ENCODE peak calls at places on chromosomes 6 and 20, in five cellular contexts. O is esophagus squamous epithelium, I is A549, J is lower lobe of right lung, D is PC-9. F is an unnamed sample.

GRCh38 chr6:8983202-8983688 is 547.9 kb upstream of the SLC35B3 start:
- DNase-seq in J (peak; percentile 60), D (peak; percentile 76), I (peak; percentile 27), O (no peak), F (peak; percentile 96)

GRCh38 chr6:86706449-86706848 is 230.9 kb upstream of the HTR1E start:
- DNase-seq in O (no peak), D (no peak), I (no peak), J (no peak), F (peak; percentile 3)

GRCh38 chr6:22157233-22157632 is 139.6 kb downstream of the PRL start:
- DNase-seq in J (no peak), O (no peak), I (no peak), D (no peak), F (no peak)

GRCh38 chr6:10368841-10369240 is 46.0 kb downstream of the TFAP2A start:
- DNase-seq in O (no peak), J (no peak), I (no peak), D (no peak), F (no peak)

GRCh38 chr6:152273002-152273401 is 364.2 kb downstream of the SYNE1 start:
- DNase-seq in D (peak; percentile 15), J (no peak), O (no peak), I (no peak), F (no peak)

GRCh38 chr20:62947532-62948300 is 4.8 kb upstream of the SLC17A9 start:
- DNase-seq in O (no peak), D (no peak), J (no peak), I (no peak), F (no peak)

GRCh38 chr20:60026010-60026409 is 67.8 kb downstream of the CDH26 start:
- DNase-seq in O (no peak), D (no peak), I (no peak), J (no peak), F (no peak)

GRCh38 chr20:51910202-51911050 is 108.1 kb upstream of the SALL4 start:
- DNase-seq in O (no peak), I (peak; percentile 71), J (no peak), D (peak; percentile 21), F (peak; percentile 78)

GRCh38 chr6:22466665-22467064 is 102.7 kb upstream of the HDGFL1 start:
- DNase-seq in J (no peak), D (no peak), I (no peak), O (no peak), F (no peak)

GRCh38 chr6:136753624-136754023 is 38.7 kb downstream of the MAP3K5 start:
- DNase-seq in J (no peak), D (no peak), I (no peak), O (no peak), F (no peak)

GRCh38 chr6:74170118-74170517 is 474.1 kb downstream of the CD109 start:
- DNase-seq in J (no peak), D (no peak), I (no peak), O (no peak), F (no peak)

GRCh38 chr20:48957521-48957920 is 36.0 kb downstream of the ARFGEF2 start:
- DNase-seq in D (no peak), J (no peak), I (no peak), O (no peak), F (no peak)

GRCh38 chr20:63158845-63159244 is 57.1 kb downstream of the YTHDF1 start:
- DNase-seq in O (no peak), J (no peak), I (no peak), D (no peak), F (no peak)

GRCh38 chr20:14859627-14860026 is 522.2 kb upstream of the FLRT3 start:
- DNase-seq in O (no peak), J (no peak), D (no peak), I (no peak), F (no peak)

GRCh38 chr20:44714701-44715494 is at the start of gene CCN5:
- DNase-seq in I (peak; percentile 80), J (peak; percentile 90), D (peak; percentile 89), O (peak; percentile 10), F (peak; percentile 57)

GRCh38 chr6:15427360-15428070 is 181.6 kb downstream of the JARID2 start:
- DNase-seq in D (no peak), J (no peak), I (no peak), O (no peak), F (no peak)

GRCh38 chr6:31718294-31718693 is 3.1 kb downstream of the LY6G6D start:
- DNase-seq in D (peak; percentile 77), I (no peak), O (no peak), J (peak; percentile 48), F (no peak)

GRCh38 chr20:37992802-37993538 is 40.3 kb downstream of the TTI1 start:
- DNase-seq in I (peak; percentile 51), J (peak; percentile 59), O (no peak), D (peak; percentile 81), F (peak; percentile 69)

GRCh38 chr6:4320860-4321259 is 185.5 kb upstream of the ECI2 start:
- DNase-seq in J (no peak), I (peak; percentile 57), D (peak; percentile 14), O (no peak), F (peak; percentile 66)

GRCh38 chr6:57193177-57193576 is 21.1 kb downstream of the BAG2 start:
- DNase-seq in I (no peak), O (no peak), D (no peak), J (no peak), F (no peak)

GRCh38 chr6:166617359-166617758 is 9.7 kb downstream of the RPS6KA2 start:
- DNase-seq in J (no peak), D (no peak), I (no peak), O (no peak), F (no peak)

GRCh38 chr6:144582939-144583613 is 297.9 kb downstream of the UTRN start:
- DNase-seq in O (no peak), J (peak; percentile 55), D (no peak), I (no peak), F (peak; percentile 88)

GRCh38 chr6:67887747-67888545 is 747.1 kb upstream of the ADGRB3 start:
- DNase-seq in D (no peak), J (no peak), I (no peak), O (no peak), F (no peak)

GRCh38 chr20:7272512-7272911 is 505.0 kb downstream of the BMP2 start:
- DNase-seq in I (no peak), D (no peak), J (no peak), O (no peak), F (peak; percentile 12)

GRCh38 chr20:61328906-61329558 is 77.0 kb downstream of the CDH4 start:
- DNase-seq in O (no peak), D (no peak), I (no peak), J (peak; percentile 71), F (no peak)

GRCh38 chr20:50019466-50020256 is 36.9 kb downstream of the SNAI1 start:
- DNase-seq in J (no peak), O (no peak), I (no peak), D (peak; percentile 43), F (no peak)

GRCh38 chr20:46272389-46273047 is 35.8 kb downstream of the CDH22 start:
- DNase-seq in J (no peak), O (no peak), I (no peak), D (no peak), F (no peak)

DNA sequence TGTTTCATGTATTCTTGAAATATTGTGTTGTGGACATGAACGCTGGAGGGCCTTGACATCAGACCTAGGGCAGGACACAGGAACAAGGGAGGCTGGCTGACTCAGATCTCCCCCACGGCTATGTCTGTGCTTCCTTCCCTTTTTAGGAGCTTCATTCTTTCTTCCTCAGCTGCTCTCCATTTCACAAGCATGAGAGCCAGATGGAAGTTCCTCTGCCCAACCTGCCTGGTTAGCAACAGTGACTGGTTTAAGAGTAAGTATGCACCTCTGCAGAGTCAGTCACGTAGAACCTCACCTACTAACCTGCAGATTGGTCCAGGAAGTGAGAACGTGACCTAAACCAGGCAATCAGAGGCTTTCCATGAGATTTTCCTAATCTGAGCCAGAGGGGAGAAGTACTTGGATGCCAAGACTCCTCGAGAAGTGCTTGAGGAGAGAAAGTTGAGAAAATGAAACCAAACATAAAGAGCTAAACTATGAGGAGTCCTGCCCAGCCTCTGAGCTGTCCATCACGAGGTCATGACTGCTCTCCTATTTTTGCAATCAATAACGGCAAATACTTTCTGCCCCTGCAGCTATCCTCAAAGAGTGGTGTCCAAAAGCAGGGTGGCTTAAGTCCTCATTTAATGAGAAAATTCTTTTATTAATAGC is 465.2 kb upstream of the CITED2 start:
- DNase-seq in I (no peak), J (peak; percentile 69), O (no peak), D (no peak), F (no peak)
- H3K4me3 ChIP-seq in I (no peak overlapping the region), J (peak overlapping the region; percentile 26), O (no peak overlapping the region), D (no peak overlapping the region), F (no peak overlapping the region)

DNA sequence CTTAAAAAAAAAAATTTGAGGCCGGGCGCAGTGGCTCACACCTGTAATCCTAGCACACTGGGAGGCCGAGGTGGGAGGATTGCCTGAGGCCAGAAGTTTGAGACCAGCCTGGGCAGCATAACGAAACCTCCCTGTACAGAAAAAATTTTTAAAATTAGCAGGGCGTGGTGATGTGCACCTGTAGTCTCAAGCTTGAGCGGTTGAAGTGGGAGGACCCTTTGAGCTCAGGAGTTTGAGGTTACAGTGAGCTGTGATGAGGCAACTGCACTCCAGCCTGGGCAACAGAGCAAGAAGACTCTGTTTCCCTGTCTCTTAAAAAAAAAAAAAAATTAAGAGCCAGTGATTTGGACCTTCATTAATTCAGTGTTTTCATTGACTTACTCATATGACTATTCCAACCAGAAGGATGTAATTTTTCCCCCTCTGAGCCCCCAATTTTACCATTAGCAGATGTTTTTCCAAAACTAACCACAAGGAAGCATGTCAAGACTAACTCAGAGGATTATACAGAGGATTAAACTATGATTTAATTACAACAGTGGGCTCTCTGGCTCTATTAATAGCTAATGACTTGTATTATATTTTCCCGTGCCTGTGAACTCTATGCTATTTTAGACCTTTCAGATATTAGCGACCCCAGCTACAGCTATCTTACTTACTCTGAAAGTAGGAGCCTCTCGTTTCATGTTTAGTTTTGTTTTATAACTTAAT is 75.1 kb downstream of the ARID1B start:
- DNase-seq in J (no peak), O (no peak), I (no peak), D (no peak), F (no peak)
- H3K4me1 ChIP-seq in J (peaks cover 64% of the 10 kb centered on the region), O (peaks cover 31% of the 10 kb centered on the region), I (peaks cover 11% of the 10 kb centered on the region), D (no peaks in the 10 kb centered on the region), F (peaks cover 55% of the 10 kb centered on the region)

GRCh38 chr6:101645770-101646169 is 252.3 kb downstream of the GRIK2 start:
- DNase-seq in I (no peak), D (no peak), O (no peak), J (no peak), F (no peak)
- TF ChIP-seq CTCF in I (no peak), D (no peak), O (no peak), J (no peak), F (peak; percentile 38)

GRCh38 chr6:69775941-69776340 is 20.9 kb downstream of the LMBRD1 start:
- DNase-seq in O (no peak), J (no peak), I (no peak), D (no peak), F (no peak)
- H3K4me3 ChIP-seq in O (no peak overlapping the region), J (no peak overlapping the region), I (no peak overlapping the region), D (no peak overlapping the region), F (no peak overlapping the region)

F was measured in A673.